ENCODE peak calls at places on chromosome 20, in ten cellular contexts. P is coronary artery, D is body of pancreas, F is upper lobe of right lung, Y is heart right ventricle, Q is RWPE1, W is epithelial cell of esophagus, T is nephron progenitor cell, V is spleen, H is endothelial cell. L is an unnamed sample.

GRCh38 chr20:46621492-46621891 is 29.8 kb downstream of the SLC13A3 start:
- DNase-seq in P (no peak), D (no peak), F (no peak), Y (no peak), Q (no peak), W (peak; percentile 27), T (no peak), V (no peak), H (no peak), L (no peak)

GRCh38 chr20:30593572-30593971 is 663.9 kb upstream of the DEFB115 start:
- DNase-seq in P (no peak), D (no peak), F (no peak), Y (no peak), Q (no peak), W (no peak), T (no peak), V (no peak), H (no peak), L (no peak)

GRCh38 chr20:31990958-31991705 is 19.1 kb upstream of the CCM2L start:
- DNase-seq in P (no peak), D (no peak), F (no peak), Y (no peak), Q (no peak), W (no peak), T (no peak), V (no peak), H (no peak), L (no peak)

GRCh38 chr20:48639899-48640298 is 187.9 kb downstream of the PREX1 start:
- DNase-seq in P (no peak), D (no peak), F (no peak), Y (no peak), Q (no peak), W (no peak), T (no peak), V (no peak), H (no peak), L (no peak)

GRCh38 chr20:53623454-53624206 is 30.0 kb upstream of the ZNF217 start:
- DNase-seq in P (peak; percentile 77), D (peak; percentile 82), F (peak; percentile 63), Y (peak; percentile 40), Q (peak; percentile 65), W (peak; percentile 69), T (peak; percentile 36), V (peak; percentile 81), H (peak; percentile 45), L (no peak)

GRCh38 chr20:50621068-50621467 is 70.3 kb downstream of the RIPOR3 start:
- DNase-seq in P (no peak), D (no peak), F (no peak), Y (no peak), Q (no peak), W (no peak), T (no peak), V (no peak), H (no peak), L (no peak)

GRCh38 chr20:50292324-50293243 is 102.0 kb downstream of the CEBPB start:
- DNase-seq in P (peak; percentile 94), D (peak; percentile 93), F (peak; percentile 94), Y (peak; percentile 90), Q (peak; percentile 85), W (peak; percentile 39), T (peak; percentile 32), V (peak; percentile 93), H (no peak), L (no peak)

GRCh38 chr20:32982617-32983458 is 21.4 kb downstream of the SUN5 start:
- DNase-seq in P (no peak), D (peak; percentile 25), F (peak; percentile 45), Y (peak; percentile 35), Q (no peak), W (no peak), T (no peak), V (peak; percentile 65), H (no peak), L (no peak)

GRCh38 chr20:32965581-32966373 is 38.5 kb downstream of the SUN5 start:
- DNase-seq in P (peak; percentile 55), D (no peak), F (peak; percentile 43), Y (no peak), Q (no peak), W (no peak), T (no peak), V (peak; percentile 76), H (no peak), L (no peak)

GRCh38 chr20:38951611-38952010 is 10.5 kb upstream of the DHX35 start:
- DNase-seq in P (no peak), D (no peak), F (no peak), Y (no peak), Q (no peak), W (no peak), T (no peak), V (no peak), H (no peak), L (no peak)

GRCh38 chr20:61253640-61254511 is 1.8 kb downstream of the CDH4 start:
- DNase-seq in P (no peak), D (no peak), F (no peak), Y (no peak), Q (peak; percentile 43), W (peak; percentile 34), T (peak; percentile 60), V (no peak), H (peak; percentile 13), L (no peak)

GRCh38 chr20:61252601-61253263 is 671 bp downstream of the CDH4 start:
- DNase-seq in P (no peak), D (no peak), F (no peak), Y (no peak), Q (peak; percentile 53), W (peak; percentile 44), T (peak; percentile 41), V (no peak), H (peak; percentile 25), L (no peak)

GRCh38 chr20:61254881-61255589 is 3.0 kb downstream of the CDH4 start:
- DNase-seq in P (no peak), D (no peak), F (no peak), Y (no peak), Q (peak; percentile 93), W (peak; percentile 74), T (no peak), V (no peak), H (no peak), L (no peak)

GRCh38 chr20:61251529-61252393 is at the start of gene CDH4:
- DNase-seq in P (no peak), D (no peak), F (no peak), Y (no peak), Q (peak; percentile 75), W (peak; percentile 63), T (peak; percentile 65), V (no peak), H (peak; percentile 20), L (no peak)

DNA sequence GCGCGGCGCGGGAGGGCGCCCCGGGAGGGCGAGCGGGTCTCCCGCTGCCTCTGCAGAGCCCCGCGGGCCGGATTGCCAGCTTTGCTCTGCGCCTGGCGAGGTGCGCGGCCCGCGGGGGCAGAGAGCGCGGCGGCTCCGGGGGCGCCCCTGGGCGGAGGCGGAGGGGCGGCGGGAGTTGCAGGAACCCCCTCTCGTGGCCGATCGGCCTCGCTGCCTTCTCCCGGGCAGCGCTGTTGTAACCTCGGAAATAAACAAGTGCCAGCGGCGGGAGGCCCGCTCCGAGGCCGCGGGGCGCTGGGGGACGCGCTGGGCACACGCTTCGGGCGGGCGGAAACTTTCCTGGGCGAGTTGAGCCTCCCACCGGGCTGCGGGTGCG is 1.2 kb downstream of the CDH4 start:
- DNase-seq in P (no peak), D (no peak), F (no peak), Y (no peak), Q (peak; percentile 71), W (peak; percentile 38), T (peak; percentile 68), V (no peak), H (peak; percentile 51), L (no peak)
- TF ChIP-seq CTCF in P (no peak), D (no peak), F (peak; percentile 6), Y (peak; percentile 22), Q (peak; percentile 68), W (peak; percentile 26), T (no peak), V (no peak), H (peak; percentile 15), L (no peak)

DNA sequence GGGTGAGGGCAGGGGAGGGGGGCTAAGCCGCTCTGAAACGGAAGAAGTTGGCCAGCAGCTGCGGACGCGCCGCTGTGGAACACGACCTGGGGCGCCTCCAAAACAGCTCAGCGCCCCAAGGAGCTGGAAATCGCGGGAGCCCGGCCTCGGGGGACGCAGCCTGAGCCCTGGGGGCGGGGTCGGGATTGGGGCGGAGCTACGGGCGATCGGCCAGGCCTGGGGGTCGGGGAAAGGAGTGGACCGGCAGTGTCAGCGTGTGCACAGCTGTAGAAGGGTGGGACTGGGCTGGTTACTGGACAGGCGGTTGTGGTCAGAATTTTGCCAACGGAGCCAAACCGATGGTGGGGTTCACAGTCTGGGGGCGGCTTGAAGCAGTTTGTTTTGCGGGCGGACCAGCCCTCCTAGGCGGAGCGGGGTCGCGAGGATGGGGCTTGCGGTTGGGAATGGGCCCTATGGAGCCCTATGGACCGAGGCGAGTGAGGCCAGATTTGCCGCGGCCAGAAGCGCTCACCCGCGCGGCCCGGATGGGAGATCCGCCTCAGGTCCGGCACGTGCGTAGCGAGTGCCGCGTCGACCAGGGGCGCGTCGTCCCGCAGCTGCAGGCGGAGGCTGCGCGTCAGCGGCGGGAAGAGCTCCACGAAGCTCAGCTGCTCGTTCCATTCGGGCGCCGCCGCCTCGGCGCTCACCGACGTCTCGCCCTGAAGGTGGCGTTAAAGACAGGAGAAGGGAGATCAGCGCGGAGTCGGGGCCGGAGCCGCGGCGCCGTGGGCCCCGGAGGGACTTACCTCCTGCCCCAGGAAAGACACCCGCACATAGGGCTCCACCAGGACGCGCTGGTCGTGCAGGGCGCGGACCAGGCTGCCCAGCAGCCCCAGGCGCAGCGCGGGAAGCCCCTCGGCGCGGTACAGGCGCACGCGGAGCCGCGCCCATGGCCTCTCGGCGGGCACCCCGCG is 14.3 kb upstream of the SPAG4 start:
- DNase-seq in P (no peak), D (peak; percentile 83), F (peak; percentile 91), Y (peak; percentile 80), Q (peak; percentile 88), W (peak; percentile 83), T (peak; percentile 80), V (peak; percentile 94), H (peak; percentile 67), L (peak; percentile 61)
- TF ChIP-seq CTCF in P (peak; percentile 19), D (peak; percentile 38), F (peak; percentile 51), Y (peak; percentile 74), Q (peak; percentile 75), W (peak; percentile 44), T (peak; percentile 14), V (no peak), H (no peak), L (peak; percentile 45)

DNA sequence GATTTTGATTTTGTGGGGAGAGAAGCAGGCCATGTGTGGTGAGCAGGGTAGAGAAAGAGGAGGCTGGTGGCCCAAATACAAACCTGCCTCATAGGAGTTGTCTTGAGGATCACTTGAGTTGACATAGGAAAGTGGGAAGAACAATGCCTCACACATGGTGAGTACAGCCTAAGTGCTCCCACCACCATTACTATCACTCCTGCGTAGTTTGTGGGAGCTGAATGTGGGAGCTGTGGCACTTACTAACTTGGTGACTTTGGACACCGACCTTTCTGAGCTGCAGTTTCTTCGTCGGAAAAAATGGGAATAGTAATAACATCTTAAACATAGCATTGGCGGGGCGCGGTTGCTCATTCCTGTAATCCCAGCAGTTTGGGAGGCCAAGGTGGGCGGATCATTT is 25.5 kb upstream of the SERINC3 start:
- DNase-seq in P (no peak), D (no peak), F (no peak), Y (no peak), Q (no peak), W (no peak), T (no peak), V (no peak), H (no peak), L (no peak)
- TF ChIP-seq CTCF in P (no peak), D (no peak), F (no peak), Y (no peak), Q (no peak), W (no peak), T (no peak), V (no peak), H (no peak), L (no peak)

GRCh38 chr20:40728470-40728869 is 39.4 kb upstream of the MAFB start:
- DNase-seq in P (no peak), D (no peak), F (no peak), Y (no peak), Q (no peak), W (no peak), T (no peak), V (no peak), H (no peak), L (no peak)
- TF ChIP-seq CTCF in P (no peak), D (no peak), F (peak; percentile 5), Y (no peak), Q (peak; percentile 23), W (no peak), T (no peak), V (no peak), H (peak; percentile 18), L (no peak)